ENCODE peak calls at places on chromosomes 16 and 17, in seven cellular contexts. L, T, Q, O, D, H and K are unnamed samples.
A peak's percentile ranks its signal among the peaks of the same experiment; 100 is the strongest.

GRCh38 chr17:68835061-68835460 is 120.1 kb downstream of the ABCA8 start:
- DNase-seq in T (no peak), L (no peak), D (no peak), O (no peak), H (no peak), Q (no peak), K (no peak)

GRCh38 chr17:73343168-73343634 is 31.4 kb upstream of the CDC42EP4 start:
- DNase-seq in Q (no peak), H (peak; percentile 96), D (peak; percentile 94), L (peak; percentile 25), T (no peak), O (peak; percentile 94), K (peak; percentile 84)

GRCh38 chr17:4204676-4205075 is 59.1 kb downstream of the ANKFY1 start:
- DNase-seq in T (no peak), D (no peak), O (peak; percentile 10), Q (no peak), L (peak; percentile 48), H (no peak), K (peak; percentile 99)

GRCh38 chr16:88455610-88456355 is 2.7 kb downstream of the ZFPM1 start:
- DNase-seq in Q (peak; percentile 62), O (no peak), T (peak; percentile 57), H (peak; percentile 60), D (peak; percentile 63), L (peak; percentile 61), K (peak; percentile 43)

GRCh38 chr17:57915980-57916757 is 39.0 kb downstream of the CUEDC1 start:
- DNase-seq in D (peak; percentile 70), T (no peak), Q (no peak), L (no peak), O (peak; percentile 89), H (peak; percentile 94), K (peak; percentile 40)

GRCh38 chr16:75462804-75463203 is 1.7 kb downstream of the TMEM170A start:
- DNase-seq in L (no peak), O (no peak), Q (no peak), T (no peak), D (no peak), H (no peak), K (no peak)

GRCh38 chr17:28744104-28744801 is 442 bp downstream of the TRAF4 start:
- DNase-seq in H (peak; percentile 92), D (peak; percentile 91), L (peak; percentile 76), O (peak; percentile 87), T (peak; percentile 71), Q (peak; percentile 81), K (peak; percentile 36)

GRCh38 chr16:72840591-72841381 is 207.1 kb downstream of the ZFHX3 start:
- DNase-seq in H (no peak), Q (no peak), T (no peak), O (no peak), L (no peak), D (no peak), K (peak; percentile 31)

GRCh38 chr16:57372372-57373116 is at the start of gene CX3CL1:
- DNase-seq in D (peak; percentile 92), L (peak; percentile 78), O (peak; percentile 86), Q (no peak), T (peak; percentile 99), H (peak; percentile 93), K (peak; percentile 25)

DNA sequence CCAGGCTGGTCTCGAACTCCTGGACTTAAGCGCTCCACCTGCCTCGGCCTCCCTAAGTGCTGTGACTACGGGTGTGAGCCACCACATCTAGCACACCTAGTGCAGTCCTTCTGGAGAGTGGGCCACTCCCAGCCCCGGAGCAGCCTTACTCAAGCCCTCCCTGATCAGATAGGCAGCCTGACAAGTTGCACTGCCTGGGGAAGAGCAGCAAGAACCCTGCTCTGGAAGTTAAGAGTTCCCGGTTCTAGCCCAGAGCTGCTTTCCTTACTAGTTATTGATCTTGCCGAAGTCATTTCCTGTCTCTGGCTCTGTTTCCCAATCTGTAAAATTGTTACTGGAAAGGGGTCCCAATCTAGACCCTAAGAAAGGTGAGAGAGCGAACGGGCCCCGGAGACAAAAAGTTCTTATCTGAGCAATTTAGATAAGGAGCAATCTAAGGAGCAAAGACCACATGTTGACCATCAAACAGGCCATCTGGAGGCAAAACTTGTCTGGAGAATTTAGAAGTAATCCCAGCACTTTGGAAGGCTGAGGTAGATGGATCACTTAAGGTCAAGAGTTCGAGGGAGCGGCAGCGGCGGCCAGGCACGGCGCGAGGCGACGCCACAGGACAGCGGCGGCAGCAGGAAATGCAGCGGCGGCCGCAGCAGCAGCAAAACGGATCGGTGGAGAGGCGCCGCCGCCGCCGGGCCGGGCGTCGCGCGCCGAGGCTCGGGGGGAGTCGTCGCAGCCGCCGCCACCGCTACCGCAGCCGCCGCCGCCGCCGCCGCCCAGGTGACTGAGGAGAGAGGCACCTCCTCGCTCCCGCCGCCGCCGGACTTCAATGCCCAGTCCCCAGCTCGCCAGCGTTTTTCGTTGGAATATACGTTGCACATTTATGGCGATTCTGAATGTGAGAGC is 4.3 kb upstream of the NAGLU start:
- DNase-seq in O (peak; percentile 77), Q (peak; percentile 86), T (peak; percentile 70), H (peak; percentile 87), L (peak; percentile 76), D (peak; percentile 86), K (peak; percentile 54)
- TF ChIP-seq CTCF in O (peak; percentile 47), Q (peak; percentile 50), T (peak; percentile 64), H (peak; percentile 48), L (peak; percentile 31), D (peak; percentile 48), K (peak; percentile 48)

DNA sequence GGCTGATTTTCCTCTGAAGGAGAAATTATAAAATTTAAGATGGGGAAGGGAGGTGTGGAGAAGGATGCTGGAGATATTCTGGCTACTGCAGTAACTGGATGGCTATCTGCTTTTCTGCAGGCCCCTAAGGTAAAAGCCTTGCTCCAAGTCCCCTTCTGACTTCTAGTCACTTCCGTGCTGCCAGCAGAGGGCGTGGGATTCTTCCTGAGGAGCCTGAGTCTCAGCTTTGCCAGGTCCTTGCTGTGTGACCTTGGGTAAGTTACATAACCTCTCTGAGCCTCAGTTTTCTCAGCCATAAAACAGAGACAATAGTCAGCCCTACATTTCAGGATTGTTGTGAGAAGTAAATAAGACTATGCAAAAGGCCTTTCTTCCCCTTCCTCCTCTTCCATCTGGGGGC is 24.3 kb upstream of the TMEM220 start:
- DNase-seq in D (peak; percentile 65), Q (peak; percentile 80), L (peak; percentile 61), O (peak; percentile 87), T (peak; percentile 39), H (peak; percentile 76), K (peak; percentile 18)
- TF ChIP-seq CTCF in D (peak; percentile 48), Q (peak; percentile 61), L (no peak), O (peak; percentile 74), T (peak; percentile 45), H (peak; percentile 63), K (peak; percentile 42)

GRCh38 chr17:41880130-41880529 is 14.9 kb upstream of the KLHL11 start:
- DNase-seq in Q (no peak), O (no peak), T (no peak), L (no peak), H (no peak), D (no peak), K (no peak)

GRCh38 chr17:41888332-41888965 is 23.2 kb upstream of the KLHL11 start:
- DNase-seq in D (no peak), O (no peak), T (no peak), Q (no peak), H (no peak), L (peak; percentile 23), K (no peak)

GRCh38 chr17:41891135-41892065 is 26.2 kb upstream of the KLHL11 start:
- DNase-seq in L (no peak), Q (no peak), D (no peak), T (peak; percentile 29), O (no peak), H (no peak), K (no peak)

GRCh38 chr17:41882756-41883155 is 17.5 kb upstream of the KLHL11 start:
- DNase-seq in T (no peak), H (no peak), Q (no peak), D (no peak), O (no peak), L (no peak), K (no peak)

GRCh38 chr17:41885733-41886132 is 20.5 kb upstream of the KLHL11 start:
- DNase-seq in Q (peak; percentile 48), D (peak; percentile 50), O (no peak), T (no peak), L (no peak), H (peak; percentile 90), K (no peak)
- TF ChIP-seq CTCF in Q (peak; percentile 54), D (peak; percentile 37), O (peak; percentile 46), T (peak; percentile 69), L (no peak), H (peak; percentile 64), K (peak; percentile 25)

GRCh38 chr16:22055881-22056280 is 36.5 kb upstream of the VWA3A start:
- DNase-seq in O (peak; percentile 58), H (peak; percentile 59), D (no peak), Q (no peak), T (peak; percentile 13), L (no peak), K (no peak)
- TF ChIP-seq CTCF in O (peak; percentile 70), H (peak; percentile 58), D (no peak), Q (no peak), T (peak; percentile 46), L (no peak), K (no peak)

GRCh38 chr17:7355053-7355452 is at the start of gene TMEM95:
- DNase-seq in D (no peak), Q (no peak), H (no peak), O (no peak), L (peak; percentile 41), T (no peak), K (peak; percentile 53)

GRCh38 chr17:7351665-7352558 is at the start of gene KCTD11:
- DNase-seq in D (peak; percentile 89), O (peak; percentile 92), L (peak; percentile 96), T (peak; percentile 73), Q (peak; percentile 91), H (peak; percentile 96), K (peak; percentile 92)

GRCh38 chr17:7354262-7354781 is 634 bp upstream of the TMEM95 start:
- DNase-seq in O (no peak), L (peak; percentile 21), H (peak; percentile 62), Q (peak; percentile 42), D (no peak), T (no peak), K (peak; percentile 49)

GRCh38 chr17:7352910-7353635 is 1.1 kb downstream of the KCTD11 start:
- DNase-seq in O (no peak), T (no peak), L (peak; percentile 19), D (no peak), H (no peak), Q (no peak), K (no peak)

GRCh38 chr17:7352559-7352889 is 562 bp downstream of the KCTD11 start:
- DNase-seq in T (no peak), O (no peak), L (no peak), Q (no peak), D (no peak), H (no peak), K (no peak)
- TF ChIP-seq CTCF in T (no peak), O (no peak), L (no peak), Q (no peak), D (no peak), H (no peak), K (no peak)